ENCODE peak calls at places on chromosomes 7 and 10, in five cellular contexts. L is prostate gland, J is stomach, H is GM12892, B is adrenal gland. Q is an unnamed sample.

GRCh38 chr7:101420436-101420835 is 57.8 kb downstream of the COL26A1 start:
- DNase-seq in H (no peak), B (no peak), J (no peak), L (no peak), Q (no peak)

GRCh38 chr10:60148266-60148840 is 241.3 kb downstream of the ANK3 start:
- DNase-seq in L (peak), H (no peak), B (no peak), J (no peak), Q (no peak)

GRCh38 chr10:34768261-34768971 is 46.7 kb downstream of the PARD3 start:
- DNase-seq in H (no peak), L (peak), B (peak), J (peak), Q (peak)

GRCh38 chr10:16728266-16728665 is 89.0 kb downstream of the RSU1 start:
- DNase-seq in H (no peak), L (no peak), B (no peak), J (no peak), Q (no peak)

GRCh38 chr7:28958235-28958945 is at the start of gene TRIL:
- DNase-seq in B (peak), L (peak), J (peak), H (peak), Q (no peak)

GRCh38 chr7:100465702-100466311 is 1.7 kb upstream of the SPACDR start:
- DNase-seq in L (peak), B (peak), H (no peak), J (peak), Q (peak)

GRCh38 chr10:127117125-127117524 is 79.3 kb downstream of the INSYN2A start:
- DNase-seq in H (no peak), L (peak), B (peak), J (peak), Q (peak)

GRCh38 chr10:127012769-127013152 is 107.5 kb downstream of the DOCK1 start:
- DNase-seq in H (no peak), B (peak), J (peak), L (peak), Q (no peak)

GRCh38 chr10:111126981-111127848 is 50.4 kb downstream of the ADRA2A start:
- DNase-seq in L (no peak), B (no peak), J (no peak), H (no peak), Q (peak)

GRCh38 chr10:133158756-133159610 is 1.0 kb upstream of the KNDC1 start:
- DNase-seq in J (no peak), L (no peak), B (peak), H (no peak), Q (no peak)

GRCh38 chr10:127024655-127025054 is 119.4 kb downstream of the DOCK1 start:
- DNase-seq in L (peak), J (no peak), H (no peak), B (no peak), Q (no peak)

GRCh38 chr7:27866256-27866655 is 126.3 kb downstream of the TAX1BP1 start:
- DNase-seq in B (no peak), J (no peak), L (no peak), H (no peak), Q (no peak)

GRCh38 chr7:133786401-133786937 is 340.7 kb upstream of the LRGUK start:
- DNase-seq in H (no peak), L (no peak), J (no peak), B (no peak), Q (no peak)

GRCh38 chr7:24828871-24829661 is 71.8 kb upstream of the GSDME start:
- DNase-seq in J (no peak), B (no peak), L (no peak), H (no peak), Q (peak)

GRCh38 chr7:104207731-104208420 is at the start of gene ORC5:
- DNase-seq in B (peak), J (peak), L (peak), H (peak), Q (peak)

GRCh38 chr10:29493697-29494096 is 141.1 kb downstream of the SVIL start:
- DNase-seq in B (peak), L (no peak), J (no peak), H (no peak), Q (no peak)

GRCh38 chr10:112895292-112895691 is 54.8 kb upstream of the TCF7L2 start:
- DNase-seq in L (no peak), B (no peak), H (no peak), J (no peak), Q (no peak)

GRCh38 chr10:7908541-7909210 is 90.4 kb downstream of the TAF3 start:
- DNase-seq in B (no peak), L (no peak), J (peak), H (no peak), Q (no peak)

GRCh38 chr7:22193361-22194016 is 163.5 kb downstream of the RAPGEF5 start:
- DNase-seq in H (no peak), B (peak), J (no peak), L (no peak), Q (no peak)

GRCh38 chr10:120208488-120208887 is 248.5 kb upstream of the PLPP4 start:
- DNase-seq in B (no peak), L (no peak), J (no peak), H (no peak), Q (no peak)

GRCh38 chr10:86958109-86958830 is at the start of gene SNCG:
- DNase-seq in H (no peak), B (peak), J (peak), L (no peak), Q (no peak)

GRCh38 chr10:131022981-131023380 is 288.5 kb downstream of the TCERG1L start:
- DNase-seq in H (no peak), B (no peak), J (no peak), L (no peak), Q (no peak)

GRCh38 chr10:1488970-1489548 is 248.3 kb downstream of the ADARB2 start:
- DNase-seq in J (no peak), B (no peak), H (peak), L (no peak), Q (no peak)

GRCh38 chr7:30842542-30843451 is 68.9 kb upstream of the AQP1 start:
- DNase-seq in H (no peak), B (no peak), L (no peak), J (no peak), Q (no peak)

GRCh38 chr10:115417585-115418265 is 324.6 kb downstream of the ATRNL1 start:
- DNase-seq in H (peak), J (no peak), B (peak), L (peak), Q (peak)

GRCh38 chr10:110344622-110345021 is 39.9 kb upstream of the SMNDC1 start:
- DNase-seq in J (no peak), L (no peak), H (no peak), B (no peak), Q (no peak)

GRCh38 chr10:108653466-108653865 is 1269.8 kb downstream of the XPNPEP1 start:
- DNase-seq in H (no peak), J (no peak), B (no peak), L (no peak), Q (no peak)

GRCh38 chr7:74058486-74058885 is 25.1 kb upstream of the LIMK1 start:
- DNase-seq in L (no peak), J (no peak), H (no peak), B (no peak), Q (no peak)

GRCh38 chr7:90178592-90179279 is 24.5 kb downstream of the STEAP1 start:
- DNase-seq in J (no peak), L (no peak), B (no peak), H (no peak), Q (no peak)

GRCh38 chr10:4352566-4352961 is 473.4 kb upstream of the AKR1E2 start:
- DNase-seq in B (no peak), J (no peak), L (no peak), H (no peak), Q (no peak)

GRCh38 chr7:42046483-42046882 is 190.5 kb downstream of the GLI3 start:
- DNase-seq in H (no peak), J (no peak), B (no peak), L (no peak), Q (no peak)

GRCh38 chr10:127550861-127551260 is 1.8 kb downstream of the NPS start:
- DNase-seq in L (no peak), B (no peak), H (no peak), J (no peak), Q (no peak)

GRCh38 chr7:105020926-105021325 is 6.9 kb downstream of the KMT2E start:
- DNase-seq in B (no peak), L (no peak), H (no peak), J (no peak), Q (no peak)

GRCh38 chr7:1853619-1854520 is 183.8 kb downstream of the ELFN1 start:
- DNase-seq in J (no peak), H (no peak), L (no peak), B (no peak), Q (peak)

GRCh38 chr7:22879718-22880306 is 57.2 kb upstream of the TOMM7 start:
- DNase-seq in H (no peak), L (no peak), B (no peak), J (no peak), Q (no peak)

GRCh38 chr7:134891262-134892001 is 94.9 kb upstream of the AGBL3 start:
- DNase-seq in L (peak), J (peak), H (no peak), B (peak), Q (peak)

GRCh38 chr10:74650613-74651012 is 175.8 kb upstream of the KAT6B start:
- DNase-seq in H (no peak), L (no peak), B (no peak), J (no peak), Q (no peak)

DNA sequence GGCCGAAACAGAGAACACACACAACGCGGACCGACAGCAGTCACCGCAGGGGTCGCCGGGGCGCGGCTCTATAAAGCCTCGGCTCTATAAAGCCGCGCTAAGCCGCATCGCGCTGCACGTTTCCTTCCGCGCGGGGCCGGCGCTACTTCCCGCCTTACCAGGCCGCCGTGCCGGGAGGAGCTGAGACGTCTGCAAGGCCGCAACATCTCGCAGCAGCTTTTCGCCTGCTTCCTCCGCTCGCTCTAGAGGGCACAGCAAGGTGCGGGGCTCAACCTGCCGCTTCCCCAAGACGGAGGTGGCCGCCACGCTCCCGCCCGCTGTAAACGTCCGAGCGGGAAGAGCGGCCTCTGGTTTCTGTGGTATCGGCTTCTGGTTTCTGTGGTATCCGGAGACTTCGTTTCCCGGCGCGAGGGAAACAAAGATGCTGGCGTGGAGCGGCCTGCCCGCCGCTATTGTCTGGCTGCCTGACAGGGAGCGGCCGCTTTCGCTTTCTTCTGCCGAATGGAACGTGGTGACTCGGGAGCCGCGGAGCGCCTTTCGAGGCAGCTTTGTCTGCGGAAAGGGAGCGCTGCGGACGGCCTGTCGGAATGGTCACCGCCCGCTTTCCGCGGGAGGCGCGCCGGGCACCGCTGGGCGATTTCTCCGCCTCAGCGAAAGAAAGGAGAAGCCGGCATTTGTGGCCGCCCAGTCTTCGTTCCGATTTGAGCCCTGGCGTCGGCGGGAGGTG is 91.8 kb downstream of the SPAG6 start:
- DNase-seq in B (peak), H (peak), J (peak), L (peak), Q (peak)
- TF ChIP-seq POLR2A in B (peak), H (peak), J (no peak), L (peak), Q (peak)

GRCh38 chr7:77383333-77383740 is 32.8 kb downstream of the GSAP start:
- DNase-seq in H (no peak), B (no peak), L (no peak), J (no peak), Q (no peak)
- TF ChIP-seq POLR2A in H (no peak), B (no peak), L (no peak), J (no peak), Q (no peak)

DNA sequence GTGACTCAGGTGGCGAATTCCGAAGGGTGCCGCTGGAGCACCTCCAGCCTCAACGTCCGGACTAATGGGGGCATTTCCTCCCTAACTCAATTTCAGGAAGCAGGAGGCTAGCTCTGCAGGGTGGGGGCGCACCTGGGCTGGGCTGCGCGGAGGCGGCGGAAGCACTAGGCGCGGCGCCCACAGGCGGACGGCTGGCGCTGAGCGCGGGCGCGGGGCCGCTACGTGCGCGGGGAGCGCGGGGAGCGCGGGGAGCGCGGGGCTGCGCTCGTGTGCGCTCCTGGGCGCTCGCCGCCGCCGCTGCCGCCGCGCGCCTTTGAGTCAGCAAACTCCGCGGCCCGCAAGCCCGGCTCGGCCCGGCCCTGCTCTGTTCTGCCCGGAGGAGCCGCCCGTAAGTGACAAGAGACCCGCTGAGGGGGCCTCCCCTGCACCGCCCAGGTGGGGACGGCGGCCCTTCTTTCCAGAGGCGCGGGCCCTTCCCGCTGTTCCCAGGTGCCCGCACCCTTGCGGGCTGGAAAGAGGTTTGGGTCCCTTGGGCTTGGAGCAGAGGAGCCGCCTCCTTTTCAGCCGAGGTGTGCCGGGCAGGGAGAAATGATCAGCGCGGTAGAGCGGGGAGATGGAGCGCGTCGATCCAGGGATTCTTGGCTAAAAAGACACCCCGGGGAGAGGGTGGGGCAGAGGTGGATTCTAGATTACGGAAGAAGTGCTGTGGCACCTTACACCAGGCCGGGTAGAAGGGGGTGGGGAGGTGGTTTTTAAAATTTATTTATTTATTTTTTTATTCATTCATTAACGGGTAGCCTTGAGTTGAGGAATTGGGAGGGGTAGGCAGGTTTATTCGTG is at the start of gene SNX10:
- DNase-seq in B (peak), J (peak), L (peak), H (peak), Q (peak)
- TF ChIP-seq POLR2A in B (no peak), J (no peak), L (no peak), H (peak), Q (no peak)

DNA sequence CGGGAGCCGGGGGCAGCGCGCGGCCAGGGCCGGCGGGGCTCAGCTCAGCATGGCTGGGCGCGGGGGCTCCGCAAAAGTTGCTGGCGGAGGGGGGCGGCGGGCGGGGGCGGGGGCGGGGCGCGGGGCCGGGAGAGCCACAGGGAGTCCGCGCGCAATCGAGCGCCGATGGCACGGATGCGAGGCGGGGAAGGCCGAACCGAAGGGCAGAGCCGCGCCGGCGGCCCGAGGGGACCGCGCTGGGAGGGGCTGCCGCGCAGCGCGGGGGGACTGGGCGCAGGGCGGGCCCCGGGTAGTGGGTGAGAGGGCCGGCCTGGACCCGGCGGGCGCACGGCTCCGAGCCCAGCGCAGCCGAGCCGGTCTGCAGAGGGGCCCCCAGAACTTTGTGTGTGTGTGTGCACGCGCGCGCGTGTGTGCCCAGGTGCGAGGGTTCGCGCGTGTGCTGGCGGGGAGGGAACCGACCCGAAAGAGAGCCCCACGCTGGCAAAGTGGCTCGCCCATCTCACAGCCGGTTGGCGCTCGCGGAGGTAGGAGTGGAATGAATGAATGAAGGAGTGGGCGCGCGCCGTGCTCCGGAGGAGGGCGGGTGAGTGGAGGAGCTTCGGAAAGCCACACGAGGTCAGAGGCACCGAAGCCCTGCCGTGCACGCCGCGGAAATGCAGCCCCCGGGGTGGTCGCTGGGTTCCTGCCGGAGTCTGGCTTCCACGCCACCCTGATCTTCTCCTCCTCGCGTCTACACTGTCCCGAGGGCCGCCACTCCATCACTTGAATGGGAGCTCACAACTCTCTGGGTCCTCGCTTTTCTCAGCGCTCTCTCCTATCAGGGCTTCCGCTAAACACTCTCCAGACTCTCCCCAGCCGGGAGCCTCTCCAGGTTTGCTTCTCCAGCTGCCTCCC is at the start of gene HIPK2:
- DNase-seq in H (peak), J (peak), L (peak), B (peak), Q (peak)
- TF ChIP-seq POLR2A in H (peak), J (no peak), L (peak), B (no peak), Q (no peak)

GRCh38 chr10:97785231-97785630 is 13.4 kb upstream of the SFRP5 start:
- DNase-seq in L (no peak), H (no peak), J (no peak), B (no peak), Q (no peak)

GRCh38 chr10:97785731-97786130 is 13.9 kb upstream of the SFRP5 start:
- DNase-seq in H (no peak), J (no peak), B (no peak), L (no peak), Q (no peak)

GRCh38 chr10:97782455-97783228 is 10.8 kb upstream of the SFRP5 start:
- DNase-seq in L (no peak), J (no peak), B (no peak), H (no peak), Q (peak)

GRCh38 chr10:97781541-97782331 is 9.9 kb upstream of the SFRP5 start:
- DNase-seq in B (peak), J (no peak), H (no peak), L (no peak), Q (no peak)

DNA sequence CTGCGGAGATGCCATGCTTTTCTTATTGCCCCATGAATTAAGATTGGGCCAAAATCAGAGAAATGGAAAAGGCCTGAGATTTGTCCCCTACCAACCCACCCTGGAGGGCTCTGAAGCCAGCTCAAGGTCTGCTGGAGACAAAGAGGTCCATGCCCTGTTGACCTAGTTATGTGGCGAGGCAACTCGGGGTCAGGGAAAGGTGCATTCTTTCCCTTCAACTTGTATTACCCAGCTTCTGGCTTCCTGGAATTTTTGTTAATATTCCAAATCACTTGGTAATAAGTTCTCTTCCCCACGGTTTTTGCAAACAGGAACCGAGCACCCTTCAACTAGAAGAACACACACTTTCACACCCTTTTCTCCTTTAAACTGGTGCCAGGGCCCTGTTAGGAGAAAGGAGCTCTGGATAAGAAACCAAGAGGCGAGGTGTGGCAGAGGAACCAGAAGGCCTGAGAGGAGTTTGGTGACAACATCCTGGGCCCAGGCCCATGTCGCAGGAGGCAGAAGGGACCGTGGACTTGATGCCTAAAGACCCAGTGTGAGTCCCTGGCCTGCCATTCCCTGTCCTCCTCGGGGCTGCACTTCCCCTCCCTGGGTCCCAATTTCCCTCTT is 12.5 kb upstream of the SFRP5 start:
- DNase-seq in J (no peak), H (no peak), L (no peak), B (no peak), Q (no peak)
- TF ChIP-seq POLR2A in J (no peak), H (no peak), L (no peak), B (no peak), Q (no peak)

GRCh38 chr7:4343272-4344000 is 338.7 kb upstream of the FOXK1 start:
- DNase-seq in B (no peak), L (no peak), H (no peak), J (no peak), Q (no peak)

GRCh38 chr7:4338556-4338955 is 343.5 kb upstream of the FOXK1 start:
- DNase-seq in H (no peak), B (no peak), J (no peak), L (no peak), Q (no peak)
- TF ChIP-seq POLR2A in H (no peak), B (no peak), J (no peak), L (no peak), Q (no peak)

GRCh38 chr10:101818119-101818957 is at the start of gene OGA:
- DNase-seq in B (peak), H (peak), L (peak), J (peak), Q (peak)
- TF ChIP-seq POLR2A in B (peak), H (peak), L (peak), J (no peak), Q (peak)

DNA sequence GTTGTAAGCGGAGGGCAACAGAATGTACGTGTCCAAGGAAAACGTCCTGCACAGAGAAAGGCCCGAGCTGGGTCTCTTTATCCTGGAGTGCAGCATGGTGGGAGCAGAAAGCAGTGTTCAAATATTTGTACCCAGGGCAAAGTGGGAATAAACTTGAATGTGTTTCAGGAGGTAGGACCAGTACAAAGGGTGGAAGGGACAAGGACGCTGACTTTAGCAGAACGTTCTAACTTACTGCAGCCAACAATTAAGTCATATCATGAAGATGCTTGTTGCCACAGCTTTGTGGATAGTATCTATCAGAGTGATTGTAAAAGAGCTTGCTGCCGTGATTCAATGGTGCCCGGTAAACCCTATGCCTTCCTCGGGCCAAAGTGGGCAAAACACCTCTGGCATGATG is 30.5 kb upstream of the ZC3HAV1L start:
- DNase-seq in H (no peak), J (no peak), B (no peak), L (no peak), Q (no peak)
- TF ChIP-seq POLR2A in H (no peak), J (no peak), B (no peak), L (no peak), Q (no peak)